ENCODE peak calls at places on chromosomes 4 and X, in four cellular contexts. D is tibial artery, P is HT1080, K is NCI-H1092 treated with DMSO at 0.1 percent for 48 hours. B is an unnamed sample.

GRCh38 chr4:104022871-104023270 is 303.1 kb upstream of the TACR3 start:
- DNase-seq in D (no peak), P (no peak), K (no peak), B (no peak)

GRCh38 chrX:9912341-9912740 is 54.8 kb upstream of the CLDN34 start:
- DNase-seq in D (no peak), P (no peak), K (no peak), B (no peak)

GRCh38 chrX:27751976-27752375 is 55.8 kb upstream of the MAGEB10 start:
- DNase-seq in D (no peak), P (peak; percentile 58), K (no peak), B (peak; percentile 2)

GRCh38 chr4:143232277-143232676 is 47.6 kb downstream of the USP38 start:
- DNase-seq in D (no peak), P (no peak), K (no peak), B (no peak)

GRCh38 chr4:142585411-142585810 is 260.7 kb downstream of the INPP4B start:
- DNase-seq in D (no peak), P (no peak), K (no peak), B (no peak)

GRCh38 chr4:101171747-101172146 is 175.6 kb downstream of the PPP3CA start:
- DNase-seq in D (no peak), P (peak; percentile 43), K (no peak), B (no peak)

GRCh38 chr4:98242538-98242937 is 18.6 kb upstream of the RAP1GDS1 start:
- DNase-seq in D (no peak), P (no peak), K (no peak), B (no peak)

GRCh38 chrX:1462596-1463251 is 10.0 kb upstream of the ASMTL start:
- DNase-seq in D (peak; percentile 39), P (peak; percentile 89), K (no peak), B (peak; percentile 51)

GRCh38 chr4:156656911-156657310 is 314.7 kb downstream of the PDGFC start:
- DNase-seq in D (no peak), P (no peak), K (no peak), B (no peak)

B was measured in Daoy.